ENCODE peak calls at places on chromosome 3, in nine cellular contexts. P is hepatic stellate cell; I is hypothalamus; T is nephron progenitor cell; O is endothelial cell of umbilical vein; S is cardiac fibroblast; U is CD8-positive, alpha-beta T cell; W is pons; Y is HS-5. X is an unnamed sample.

GRCh38 chr3:58625196-58625595 is 41.4 kb downstream of the FAM3D start:
- DNase-seq in P (no peak), I (no peak), T (no peak), O (no peak), S (no peak), U (no peak), W (no peak), Y (no peak), X (no peak)

GRCh38 chr3:175489406-175489805 is 630.3 kb downstream of the NAALADL2 start:
- DNase-seq in P (no peak), I (no peak), T (no peak), O (peak; percentile 5), S (no peak), U (no peak), W (no peak), Y (no peak), X (no peak)

GRCh38 chr3:143450656-143451055 is 331.1 kb downstream of the CHST2 start:
- DNase-seq in P (no peak), I (no peak), T (no peak), O (no peak), S (no peak), U (no peak), W (no peak), Y (no peak), X (no peak)

GRCh38 chr3:85589145-85589544 is 630.4 kb downstream of the CADM2 start:
- DNase-seq in P (no peak), I (no peak), T (no peak), O (no peak), S (peak; percentile 75), U (no peak), W (no peak), Y (peak; percentile 93), X (no peak)

GRCh38 chr3:14491396-14492190 is 48.5 kb downstream of the GRIP2 start:
- DNase-seq in P (no peak), I (no peak), T (no peak), O (no peak), S (no peak), U (no peak), W (no peak), Y (no peak), X (no peak)

GRCh38 chr3:56691165-56692000 is 8.3 kb upstream of the TASOR start:
- DNase-seq in P (no peak), I (no peak), T (no peak), O (no peak), S (peak; percentile 70), U (no peak), W (no peak), Y (peak; percentile 60), X (no peak)

GRCh38 chr3:111668321-111668720 is 73.2 kb upstream of the ZBED2 start:
- DNase-seq in P (no peak), I (no peak), T (no peak), O (no peak), S (no peak), U (no peak), W (no peak), Y (no peak), X (no peak)

GRCh38 chr3:64188810-64189560 is 36.3 kb downstream of the PRICKLE2 start:
- DNase-seq in P (peak; percentile 46), I (peak; percentile 15), T (no peak), O (peak; percentile 98), S (peak; percentile 90), U (no peak), W (peak; percentile 64), Y (peak; percentile 86), X (peak; percentile 22)

GRCh38 chr3:145900056-145900829 is 260.7 kb downstream of the PLOD2 start:
- DNase-seq in P (no peak), I (no peak), T (no peak), O (no peak), S (no peak), U (no peak), W (no peak), Y (no peak), X (no peak)

GRCh38 chr3:69086133-69086722 is 1.5 kb downstream of the ARL6IP5 start:
- DNase-seq in P (peak; percentile 32), I (peak; percentile 72), T (no peak), O (peak; percentile 96), S (peak; percentile 97), U (no peak), W (peak; percentile 92), Y (peak; percentile 82), X (peak; percentile 88)

GRCh38 chr3:212432-212831 is 15.9 kb downstream of the CHL1 start:
- DNase-seq in P (no peak), I (no peak), T (no peak), O (no peak), S (no peak), U (no peak), W (no peak), Y (no peak), X (no peak)

GRCh38 chr3:192833177-192833890 is 84.3 kb downstream of the MB21D2 start:
- DNase-seq in P (peak; percentile 47), I (no peak), T (no peak), O (peak; percentile 72), S (peak; percentile 89), U (no peak), W (peak; percentile 31), Y (no peak), X (no peak)

GRCh38 chr3:55406666-55407425 is 80.3 kb downstream of the WNT5A start:
- DNase-seq in P (no peak), I (no peak), T (no peak), O (no peak), S (peak; percentile 71), U (no peak), W (no peak), Y (no peak), X (no peak)

GRCh38 chr3:33645060-33645841 is 72.8 kb downstream of the CLASP2 start:
- DNase-seq in P (no peak), I (no peak), T (no peak), O (peak; percentile 41), S (peak; percentile 56), U (no peak), W (peak; percentile 70), Y (no peak), X (no peak)